ENCODE peak calls at places on chromosomes 3 and 15, in ten cellular contexts. L is fibroblast of the aortic adventitia, Z is WERI-Rb-1, Q is pancreas, M is cardiac muscle cell, J is A549, F is Peyer's patch, V is foreskin fibroblast, S is choroid plexus epithelial cell, X is body of pancreas. I is an unnamed sample.

GRCh38 chr3:131688370-131688769 is 185.6 kb upstream of the MRPL3 start:
- DNase-seq in Z (no peak), Q (no peak), M (no peak), X (no peak), F (no peak), L (peak; percentile 31), J (no peak), V (peak; percentile 74), S (peak; percentile 23), I (peak; percentile 1)

GRCh38 chr15:100914876-100915275 is 4.3 kb upstream of the LRRK1 start:
- DNase-seq in F (no peak), J (no peak), Q (no peak), L (peak; percentile 18), M (peak; percentile 50), S (peak; percentile 31), Z (no peak), X (no peak), V (peak; percentile 34), I (no peak)

GRCh38 chr15:92681141-92681622 is 25.6 kb upstream of the FAM174B start:
- DNase-seq in S (peak; percentile 94), Q (no peak), X (no peak), F (peak; percentile 55), L (peak; percentile 74), V (peak; percentile 46), M (no peak), Z (no peak), J (no peak), I (peak; percentile 73)

GRCh38 chr15:47196057-47196456 is 521.2 kb upstream of the SEMA6D start:
- DNase-seq in Z (peak; percentile 91), X (peak; percentile 81), L (peak; percentile 90), Q (peak; percentile 81), M (peak; percentile 95), S (peak; percentile 95), J (peak; percentile 6), F (peak; percentile 76), V (peak; percentile 95), I (peak; percentile 92)

GRCh38 chr3:170117134-170117533 is 64.4 kb downstream of the PHC3 start:
- DNase-seq in Z (no peak), X (no peak), V (peak; percentile 8), M (no peak), Q (no peak), L (no peak), F (no peak), S (peak; percentile 39), J (peak; percentile 20), I (peak; percentile 8)

GRCh38 chr3:186929676-186930075 is 650 bp upstream of the ST6GAL1 start:
- DNase-seq in M (no peak), V (no peak), J (no peak), Z (no peak), F (no peak), S (no peak), L (no peak), Q (no peak), X (no peak), I (no peak)

GRCh38 chr3:160982497-160982896 is 122.7 kb downstream of the B3GALNT1 start:
- DNase-seq in S (peak; percentile 1), F (no peak), L (no peak), J (no peak), V (no peak), Q (no peak), Z (no peak), M (no peak), X (no peak), I (no peak)

GRCh38 chr3:78398401-78398800 is 1358.5 kb downstream of the ROBO2 start:
- DNase-seq in M (no peak), L (no peak), F (no peak), Q (no peak), Z (no peak), X (no peak), S (no peak), V (no peak), J (no peak), I (no peak)

DNA sequence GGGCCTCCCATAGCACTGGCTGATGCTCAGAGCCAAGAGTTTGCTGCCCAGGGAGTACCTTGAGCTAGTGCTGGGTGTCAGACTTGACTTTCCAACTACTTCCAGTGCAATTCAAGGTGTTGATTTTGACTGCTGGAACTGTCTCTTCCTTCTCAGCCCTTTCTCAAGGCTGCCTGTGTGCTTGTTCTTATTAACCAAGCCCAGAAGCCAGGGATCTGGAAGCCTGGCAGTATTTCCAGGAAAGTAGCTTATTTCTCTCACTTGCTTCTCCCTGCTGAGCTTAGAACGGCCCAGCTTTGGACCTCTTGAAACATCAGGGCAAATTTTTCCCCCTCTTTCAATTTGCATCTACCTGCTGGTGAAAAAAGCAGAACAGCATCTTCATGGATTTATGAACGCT is 27.6 kb downstream of the CGNL1 start:
- DNase-seq in Z (no peak), X (no peak), S (no peak), J (no peak), M (no peak), F (no peak), Q (no peak), V (no peak), L (no peak), I (no peak)
- H3K4me3 ChIP-seq in Z (no peak overlapping the region), X (no peak overlapping the region), S (no peak overlapping the region), J (no peak overlapping the region), M (no peak overlapping the region), F (no peak overlapping the region), Q (no peak overlapping the region), V (no peak overlapping the region), L (no peak overlapping the region), I (no peak overlapping the region)

GRCh38 chr3:126961191-126961790 is 21.6 kb upstream of the PLXNA1 start:
- DNase-seq in X (peak; percentile 36), Z (no peak), M (no peak), S (peak; percentile 44), V (peak; percentile 89), Q (peak; percentile 47), J (no peak), L (peak; percentile 89), F (no peak), I (peak; percentile 89)

GRCh38 chr3:126958638-126959085 is 24.3 kb upstream of the PLXNA1 start:
- DNase-seq in F (peak; percentile 29), Q (no peak), M (no peak), X (no peak), V (no peak), S (no peak), Z (no peak), J (no peak), L (no peak), I (no peak)

GRCh38 chr3:126960604-126960995 is 22.3 kb upstream of the PLXNA1 start:
- DNase-seq in Z (no peak), M (no peak), Q (no peak), J (no peak), X (no peak), L (no peak), S (no peak), F (no peak), V (no peak), I (no peak)

GRCh38 chr3:126959144-126959920 is 23.6 kb upstream of the PLXNA1 start:
- DNase-seq in Q (no peak), X (no peak), V (no peak), Z (no peak), J (no peak), F (peak; percentile 25), L (no peak), M (no peak), S (no peak), I (no peak)

DNA sequence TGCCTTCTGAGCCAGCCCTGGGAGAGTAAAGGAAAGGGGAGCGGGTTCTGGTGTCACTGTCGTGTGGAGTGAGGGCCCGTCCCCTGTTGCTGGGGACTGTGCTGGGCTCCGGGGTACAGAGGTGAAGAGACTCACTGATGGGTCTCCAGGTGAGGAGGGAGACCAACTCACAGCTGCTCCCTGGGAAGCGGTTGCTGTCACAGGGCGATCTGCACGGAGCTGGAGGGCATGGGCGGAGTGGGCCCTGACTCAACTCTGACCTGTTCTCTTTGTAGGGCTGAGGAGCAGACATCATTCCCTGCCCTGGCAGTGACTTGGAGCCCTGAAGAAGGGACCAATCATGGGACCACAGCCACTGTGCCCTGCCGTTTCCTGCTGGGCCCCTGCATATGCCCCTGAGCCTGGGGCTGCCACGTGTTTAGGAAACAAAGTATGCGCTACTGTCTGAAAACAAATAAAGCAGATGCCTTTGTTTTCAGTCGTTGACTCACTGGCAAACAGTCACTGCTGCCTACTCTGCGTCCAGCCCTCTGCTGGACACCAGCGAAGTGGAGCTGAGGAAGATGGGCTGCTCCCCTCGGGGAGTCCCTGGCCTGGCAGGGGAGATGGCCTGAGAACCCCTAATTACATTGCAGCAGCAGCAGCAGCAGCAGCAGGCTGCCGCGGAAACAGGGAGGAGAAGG is 22.9 kb upstream of the PLXNA1 start:
- DNase-seq in F (peak; percentile 25), S (peak; percentile 68), Q (no peak), J (peak; percentile 49), M (no peak), V (peak; percentile 86), L (peak; percentile 56), X (no peak), Z (no peak), I (peak; percentile 86)
- TF ChIP-seq CTCF in F (no peak), S (peak; percentile 67), Q (no peak), J (no peak), M (peak; percentile 39), V (peak; percentile 55), L (peak; percentile 54), X (no peak), Z (no peak), I (peak; percentile 70)

DNA sequence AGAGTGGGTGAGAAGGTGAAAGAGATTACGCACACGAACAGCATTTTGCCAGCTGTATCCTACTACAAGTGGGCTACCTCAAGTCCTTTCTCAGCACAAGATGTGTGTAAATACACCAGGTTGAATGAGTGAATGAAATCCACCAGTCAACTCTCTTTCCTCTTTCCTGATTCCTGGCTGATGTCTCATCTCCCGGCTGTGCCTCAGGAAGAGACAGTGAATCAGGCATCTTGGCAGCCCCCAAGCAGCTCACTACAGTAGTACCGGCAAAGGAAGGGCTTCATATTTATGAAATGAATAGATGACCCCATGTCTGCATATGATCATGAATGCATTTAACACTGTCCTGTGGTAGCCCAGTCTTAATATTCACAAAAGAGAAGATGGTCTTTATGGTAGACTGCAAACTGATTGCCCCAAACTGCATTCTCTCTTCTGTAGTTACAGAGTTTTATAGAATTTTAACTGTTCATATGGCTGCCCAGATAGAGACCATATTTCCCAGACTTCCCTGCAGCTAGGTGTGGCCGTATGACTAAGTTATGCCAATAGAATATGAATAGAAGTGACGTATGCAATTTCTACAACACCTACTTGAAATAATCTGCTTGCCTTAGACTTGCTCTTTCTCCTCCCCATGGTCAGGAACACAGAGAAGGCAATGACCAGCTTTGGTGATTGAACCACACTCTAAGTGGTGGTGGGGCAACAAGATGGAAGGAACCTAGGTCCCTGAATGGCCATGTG is 22.7 kb downstream of the MGLL start:
- DNase-seq in V (peak; percentile 95), Z (no peak), M (no peak), Q (no peak), J (no peak), L (peak; percentile 84), X (no peak), F (no peak), S (peak; percentile 87), I (peak; percentile 98)
- H3K4me3 ChIP-seq in V (no peak overlapping the region), Z (no peak overlapping the region), M (no peak overlapping the region), Q (no peak overlapping the region), J (no peak overlapping the region), L (no peak overlapping the region), X (no peak overlapping the region), F (no peak overlapping the region), S (no peak overlapping the region), I (no peak overlapping the region)

GRCh38 chr15:45118131-45118588 is 4.0 kb downstream of the DUOXA2 start:
- DNase-seq in Z (peak; percentile 90), F (peak; percentile 93), S (peak; percentile 95), L (peak; percentile 88), X (peak; percentile 91), J (peak; percentile 85), V (peak; percentile 95), Q (peak; percentile 91), M (peak; percentile 96), I (peak; percentile 92)

GRCh38 chr15:45116006-45116481 is 1.9 kb downstream of the DUOXA2 start:
- DNase-seq in M (no peak), L (no peak), V (no peak), J (no peak), Z (no peak), Q (no peak), X (no peak), S (no peak), F (no peak), I (no peak)

GRCh38 chr15:45118996-45119395 is 4.9 kb downstream of the DUOXA2 start:
- DNase-seq in Q (no peak), M (no peak), F (no peak), J (no peak), L (no peak), X (no peak), V (no peak), S (no peak), Z (no peak), I (no peak)

GRCh38 chr15:45116482-45117326 is 2.6 kb downstream of the DUOXA2 start:
- DNase-seq in J (no peak), L (no peak), F (no peak), V (no peak), M (peak; percentile 40), S (no peak), Q (no peak), X (no peak), Z (no peak), I (no peak)

DNA sequence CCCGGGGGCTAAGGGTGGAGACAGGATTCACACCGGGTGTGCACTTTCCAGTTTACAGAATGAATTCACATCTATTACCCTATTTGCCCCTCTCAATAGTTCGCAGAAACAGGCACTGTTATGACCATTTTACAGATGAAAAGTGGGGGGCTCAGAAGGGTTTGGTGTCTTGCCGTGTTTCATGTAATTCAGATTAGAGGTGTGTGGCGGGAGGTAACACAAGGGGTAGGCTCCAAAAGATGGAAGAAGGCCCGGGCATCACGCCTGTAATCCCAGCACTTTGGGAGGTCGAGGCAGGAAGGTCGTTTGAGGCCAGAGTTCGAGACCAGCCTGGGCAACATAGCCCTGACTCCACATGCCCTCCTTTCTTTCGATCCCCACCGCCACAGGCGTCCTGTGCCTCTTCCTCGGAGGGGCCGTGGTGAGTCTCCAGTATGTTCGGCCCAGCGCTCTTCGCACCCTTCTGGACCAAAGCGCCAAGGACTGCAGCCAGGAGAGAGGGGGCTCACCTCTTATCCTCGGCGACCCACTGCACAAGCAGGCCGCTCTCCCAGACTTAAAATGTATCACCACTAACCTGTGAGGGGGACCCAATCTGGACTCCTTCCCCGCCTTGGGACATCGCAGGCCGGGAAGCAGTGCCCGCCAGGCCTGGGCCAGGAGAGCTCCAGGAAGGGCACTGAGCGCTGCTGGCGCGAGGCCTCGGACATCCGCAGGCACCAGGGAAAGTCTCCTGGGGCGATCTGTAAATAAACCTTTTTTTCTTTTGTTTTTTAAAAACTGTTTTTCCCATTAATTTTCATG is 3.4 kb downstream of the DUOXA2 start:
- DNase-seq in L (no peak), M (no peak), S (no peak), Z (no peak), F (no peak), J (no peak), Q (no peak), V (no peak), X (no peak), I (no peak)
- TF ChIP-seq CTCF in L (no peak), M (no peak), S (no peak), Z (no peak), F (no peak), J (no peak), Q (no peak), V (no peak), X (no peak), I (no peak)

I was measured in cardiac fibroblast.